ENCODE peak calls at places on chromosomes 3 and 15, in seven cellular contexts. V is heart left ventricle, Y is hypothalamus, N is immature natural killer cell, S is left colon, I is right cardiac atrium, T is NCI-H460. U is an unnamed sample.

GRCh38 chr15:55683366-55683765 is 59.6 kb downstream of the PRTG start:
- DNase-seq in Y (no peak), N (no peak), I (no peak), T (no peak), V (no peak), S (no peak), U (no peak)

GRCh38 chr3:177597325-177598109 is 400.2 kb upstream of the TBL1XR1 start:
- DNase-seq in S (peak; percentile 21), T (no peak), N (peak; percentile 48), I (no peak), Y (peak; percentile 28), V (peak; percentile 45), U (no peak)

GRCh38 chr15:72179950-72180581 is 17.5 kb downstream of the GRAMD2A start:
- DNase-seq in Y (peak; percentile 76), T (no peak), S (no peak), V (no peak), I (peak; percentile 64), N (no peak), U (no peak)

GRCh38 chr15:49082960-49083359 is 36.7 kb upstream of the SECISBP2L start:
- DNase-seq in Y (no peak), V (no peak), S (no peak), T (no peak), N (no peak), I (no peak), U (no peak)

GRCh38 chr3:179942560-179943075 is 94.1 kb downstream of the PEX5L start:
- DNase-seq in Y (no peak), V (no peak), T (no peak), I (no peak), S (no peak), N (no peak), U (no peak)

GRCh38 chr3:141862279-141862816 is 14.1 kb upstream of the ATP1B3 start:
- DNase-seq in V (no peak), S (no peak), Y (no peak), T (no peak), I (no peak), N (no peak), U (no peak)

GRCh38 chr3:190299969-190300368 is 22.3 kb downstream of the CLDN1 start:
- DNase-seq in S (no peak), N (no peak), T (no peak), I (no peak), V (no peak), Y (no peak), U (no peak)

GRCh38 chr3:37210230-37210629 is 35.8 kb upstream of the LRRFIP2 start:
- DNase-seq in N (no peak), I (no peak), T (no peak), V (no peak), Y (no peak), S (no peak), U (no peak)

GRCh38 chr3:126070146-126070545 is 13.8 kb downstream of the SLC41A3 start:
- DNase-seq in V (no peak), S (no peak), T (no peak), I (no peak), N (no peak), Y (no peak), U (no peak)

GRCh38 chr3:52277071-52277964 is 1.1 kb downstream of the WDR82 start:
- DNase-seq in V (peak; percentile 88), Y (peak; percentile 71), S (peak; percentile 88), I (peak; percentile 94), N (peak; percentile 74), T (peak; percentile 26), U (peak; percentile 48)

GRCh38 chr3:159852821-159853505 is 135.7 kb upstream of the IL12A start:
- DNase-seq in N (no peak), T (no peak), I (peak; percentile 89), V (peak; percentile 81), S (peak; percentile 15), Y (peak; percentile 47), U (peak; percentile 51)

GRCh38 chr3:115245437-115245836 is 98.3 kb upstream of the ZBTB20 start:
- DNase-seq in V (no peak), I (no peak), Y (no peak), T (peak; percentile 13), S (no peak), N (no peak), U (peak; percentile 65)

GRCh38 chr3:71944482-71944881 is 159.5 kb upstream of the PROK2 start:
- DNase-seq in T (no peak), S (no peak), V (no peak), I (no peak), Y (no peak), N (no peak), U (no peak)